ENCODE peak calls at places on chromosomes 12 and 14, in eight cellular contexts. J, X, B, D, A, I, L and S are unnamed samples.

GRCh38 chr12:89947437-89948265 is 239.0 kb upstream of the ATP2B1 start:
- DNase-seq in J (peak), X (peak), B (no peak), D (no peak), A (no peak), I (no peak), L (peak), S (no peak)

GRCh38 chr12:4566474-4566873 is 4.5 kb downstream of the DYRK4 start:
- DNase-seq in J (no peak), X (no peak), B (peak), D (no peak), A (no peak), I (no peak), L (no peak), S (no peak)

GRCh38 chr14:96502621-96503251 is 554 bp downstream of the PAPOLA start:
- DNase-seq in J (no peak), X (peak), B (peak), D (peak), A (peak), I (peak), L (peak), S (peak)

GRCh38 chr12:106139422-106140141 is 828 bp upstream of the NUAK1 start:
- DNase-seq in J (peak), X (peak), B (no peak), D (peak), A (peak), I (peak), L (peak), S (peak)

GRCh38 chr14:78131616-78132015 is 38.6 kb upstream of the NRXN3 start:
- DNase-seq in J (no peak), X (no peak), B (no peak), D (no peak), A (no peak), I (no peak), L (no peak), S (no peak)

GRCh38 chr14:39367387-39367751 is 64.9 kb downstream of the FBXO33 start:
- DNase-seq in J (no peak), X (no peak), B (no peak), D (no peak), A (no peak), I (no peak), L (no peak), S (no peak)

GRCh38 chr14:64186231-64187129 is 107.7 kb downstream of the ESR2 start:
- DNase-seq in J (no peak), X (no peak), B (no peak), D (no peak), A (no peak), I (no peak), L (no peak), S (no peak)

GRCh38 chr12:115456946-115457689 is 773.1 kb upstream of the TBX3 start:
- DNase-seq in J (no peak), X (peak), B (no peak), D (no peak), A (no peak), I (no peak), L (no peak), S (no peak)

GRCh38 chr12:51863363-51863920 is 14.9 kb upstream of the FIGNL2 start:
- DNase-seq in J (no peak), X (no peak), B (no peak), D (no peak), A (peak), I (no peak), L (peak), S (peak)

GRCh38 chr12:114168061-114168460 is 201.9 kb upstream of the RBM19 start:
- DNase-seq in J (no peak), X (no peak), B (no peak), D (no peak), A (no peak), I (no peak), L (peak), S (no peak)

GRCh38 chr14:52078093-52078492 is 9.2 kb upstream of the NID2 start:
- DNase-seq in J (no peak), X (no peak), B (no peak), D (no peak), A (no peak), I (no peak), L (peak), S (no peak)

GRCh38 chr12:124861492-124861891 is 2.2 kb downstream of the SCARB1 start:
- DNase-seq in J (peak), X (peak), B (no peak), D (peak), A (no peak), I (peak), L (peak), S (peak)
- H3K27ac ChIP-seq in J (no peak), X (peak), B (no peak), D (peak), A (no peak), I (peak), L (no peak), S (no peak)

DNA sequence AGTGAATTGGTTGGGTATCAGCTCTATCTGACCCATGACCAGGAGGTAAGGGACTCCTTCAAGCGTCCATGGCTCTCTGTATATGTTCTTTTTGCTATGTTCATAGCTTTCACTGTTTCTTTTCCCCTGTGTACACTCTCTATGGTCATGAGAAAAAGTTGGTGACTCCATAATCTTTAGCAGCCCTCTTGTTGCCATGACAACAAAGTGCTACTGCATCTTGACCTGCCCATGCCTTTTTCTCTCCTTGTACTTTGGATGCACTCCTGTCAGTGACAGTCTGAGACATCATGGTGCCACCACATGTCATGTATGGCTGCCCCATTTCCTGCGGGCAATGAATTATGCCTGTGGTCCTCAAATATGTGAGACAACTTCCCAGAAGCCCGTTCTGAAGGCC is 280.2 kb downstream of the TMEM121 start:
- DNase-seq in J (no peak), X (no peak), B (no peak), D (no peak), A (no peak), I (no peak), L (no peak), S (no peak)
- H3K27ac ChIP-seq in J (no peak), X (no peak), B (no peak), D (no peak), A (no peak), I (no peak), L (no peak), S (no peak)

DNA sequence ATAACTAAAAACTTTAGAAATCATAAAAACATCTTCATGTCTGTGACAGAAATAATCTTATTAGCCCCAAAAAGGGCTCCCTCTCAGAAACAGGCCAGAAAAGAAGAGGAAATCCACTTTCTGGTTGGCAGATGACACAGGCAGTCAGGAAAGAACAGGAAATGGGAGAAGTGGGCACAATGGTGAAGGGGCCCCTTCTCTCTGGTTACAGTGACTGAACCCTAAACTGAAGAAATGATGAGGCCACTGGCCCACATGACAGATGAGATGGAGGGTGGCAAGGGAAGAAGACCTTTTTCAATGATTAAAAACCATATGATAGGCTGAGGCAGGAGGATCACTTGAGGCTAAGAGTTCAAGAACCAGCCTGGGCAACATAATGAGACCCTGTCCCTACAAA is 21.1 kb downstream of the TCTN1 start:
- DNase-seq in J (no peak), X (no peak), B (no peak), D (no peak), A (no peak), I (no peak), L (no peak), S (no peak)
- H3K27ac ChIP-seq in J (no peak), X (no peak), B (no peak), D (no peak), A (no peak), I (no peak), L (no peak), S (no peak)

GRCh38 chr12:46367351-46368029 is 5.1 kb downstream of the SLC38A2 start:
- DNase-seq in J (no peak), X (no peak), B (no peak), D (no peak), A (no peak), I (no peak), L (peak), S (no peak)
- H3K27ac ChIP-seq in J (peak), X (peak), B (no peak), D (peak), A (peak), I (peak), L (no peak), S (no peak)

GRCh38 chr12:75390899-75391538 is at the start of gene GLIPR1L2:
- DNase-seq in J (peak), X (peak), B (peak), D (peak), A (peak), I (peak), L (peak), S (peak)

GRCh38 chr12:75389706-75390105 is 1.2 kb upstream of the GLIPR1L2 start:
- DNase-seq in J (no peak), X (no peak), B (no peak), D (no peak), A (no peak), I (no peak), L (no peak), S (no peak)

GRCh38 chr12:75389061-75389460 is 1.8 kb upstream of the GLIPR1L2 start:
- DNase-seq in J (no peak), X (peak), B (no peak), D (no peak), A (no peak), I (no peak), L (peak), S (no peak)

GRCh38 chr12:75390156-75390898 is 562 bp upstream of the GLIPR1L2 start:
- DNase-seq in J (no peak), X (no peak), B (no peak), D (no peak), A (no peak), I (no peak), L (no peak), S (no peak)
- H3K27ac ChIP-seq in J (peak), X (peak), B (no peak), D (peak), A (peak), I (peak), L (no peak), S (peak)

GRCh38 chr14:53915364-53916014 is 41.1 kb downstream of the BMP4 start:
- DNase-seq in J (no peak), X (no peak), B (no peak), D (no peak), A (no peak), I (no peak), L (peak), S (no peak)

GRCh38 chr14:53924754-53925153 is 31.9 kb downstream of the BMP4 start:
- DNase-seq in J (no peak), X (peak), B (no peak), D (no peak), A (no peak), I (no peak), L (peak), S (no peak)

GRCh38 chr14:53925201-53925766 is 31.3 kb downstream of the BMP4 start:
- DNase-seq in J (no peak), X (no peak), B (no peak), D (no peak), A (no peak), I (no peak), L (peak), S (no peak)

GRCh38 chr14:53916239-53916638 is 40.4 kb downstream of the BMP4 start:
- DNase-seq in J (no peak), X (no peak), B (no peak), D (no peak), A (no peak), I (no peak), L (no peak), S (no peak)

DNA sequence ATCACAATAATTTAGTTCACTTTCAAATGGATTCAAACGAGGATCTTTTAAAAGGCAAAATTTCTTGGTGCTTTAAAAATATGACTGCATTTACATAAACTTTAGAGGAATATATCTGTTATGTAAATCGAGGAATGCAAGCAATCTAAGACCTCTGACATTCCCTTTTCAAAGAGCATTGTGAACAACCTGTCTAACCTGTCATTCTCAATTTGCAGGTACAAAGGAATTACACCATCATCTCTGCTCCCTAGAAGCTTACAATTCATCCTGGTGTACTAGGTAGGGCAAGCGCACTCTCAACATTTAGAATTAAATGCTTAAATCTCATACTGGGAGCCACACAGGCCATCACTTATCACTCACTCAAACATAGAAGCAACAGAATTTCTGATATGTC is 35.6 kb downstream of the BMP4 start:
- DNase-seq in J (no peak), X (no peak), B (no peak), D (no peak), A (no peak), I (no peak), L (no peak), S (no peak)
- H3K27ac ChIP-seq in J (no peak), X (no peak), B (no peak), D (no peak), A (no peak), I (no peak), L (no peak), S (no peak)

DNA sequence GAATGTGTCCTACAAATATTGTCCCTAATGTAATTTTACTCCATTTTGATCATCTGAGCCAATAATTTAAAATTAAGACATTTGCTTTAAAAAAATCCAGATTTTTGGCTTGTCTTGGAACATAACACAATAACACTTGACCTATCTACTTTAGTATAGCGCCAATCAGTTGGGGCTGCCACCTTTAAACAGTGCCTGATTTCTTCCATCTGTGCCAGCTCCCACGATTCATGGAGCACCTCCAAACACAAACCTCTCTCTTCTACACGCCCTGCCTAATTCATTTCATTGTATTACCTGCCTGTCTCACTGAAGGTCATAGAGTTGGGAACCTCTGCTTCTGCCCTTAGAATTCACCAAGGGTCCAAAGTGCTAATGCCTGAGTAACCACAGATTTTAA is 352.4 kb downstream of the TMEM132D start:
- DNase-seq in J (no peak), X (no peak), B (no peak), D (no peak), A (no peak), I (no peak), L (no peak), S (no peak)
- H3K27ac ChIP-seq in J (no peak), X (no peak), B (no peak), D (no peak), A (no peak), I (no peak), L (no peak), S (no peak)